ENCODE peak calls at places on chromosome 11, in seven cellular contexts. One of them, this sample, is unnamed.

GRCh38 chr11:66237867-66238266 is 30.6 kb upstream of the RAB1B start:
- DNase-seq in GM12865: no peak
- DNase-seq in progenitor cell of endocrine pancreas: no peak
- DNase-seq in foreskin fibroblast: no peak
- DNase-seq in WERI-Rb-1: no peak
- DNase-seq in mucosa of gallbladder: no peak
- DNase-seq in fibroblast of lung: no peak
- DNase-seq in this sample: no peak

GRCh38 chr11:61890536-61891330 is 612 bp downstream of the FADS3 start:
- DNase-seq in GM12865: peak
- DNase-seq in progenitor cell of endocrine pancreas: peak
- DNase-seq in foreskin fibroblast: peak
- DNase-seq in WERI-Rb-1: peak
- DNase-seq in mucosa of gallbladder: peak
- DNase-seq in fibroblast of lung: peak
- DNase-seq in this sample: peak

GRCh38 chr11:18010271-18010670 is 2.6 kb downstream of the SERGEF start:
- DNase-seq in GM12865: peak
- DNase-seq in progenitor cell of endocrine pancreas: no peak
- DNase-seq in foreskin fibroblast: no peak
- DNase-seq in WERI-Rb-1: no peak
- DNase-seq in mucosa of gallbladder: no peak
- DNase-seq in fibroblast of lung: no peak
- DNase-seq in this sample: no peak

GRCh38 chr11:43072911-43073310 is 238.9 kb upstream of the API5 start:
- DNase-seq in GM12865: no peak
- DNase-seq in progenitor cell of endocrine pancreas: no peak
- DNase-seq in foreskin fibroblast: no peak
- DNase-seq in WERI-Rb-1: no peak
- DNase-seq in mucosa of gallbladder: no peak
- DNase-seq in fibroblast of lung: no peak
- DNase-seq in this sample: no peak

GRCh38 chr11:94574193-94574961 is 7.2 kb downstream of the PIWIL4 start:
- DNase-seq in GM12865: no peak
- DNase-seq in progenitor cell of endocrine pancreas: no peak
- DNase-seq in foreskin fibroblast: peak
- DNase-seq in WERI-Rb-1: no peak
- DNase-seq in mucosa of gallbladder: no peak
- DNase-seq in fibroblast of lung: peak
- DNase-seq in this sample: no peak

GRCh38 chr11:123157995-123158394 is 37.1 kb downstream of the CLMP start:
- DNase-seq in GM12865: no peak
- DNase-seq in progenitor cell of endocrine pancreas: no peak
- DNase-seq in foreskin fibroblast: no peak
- DNase-seq in WERI-Rb-1: no peak
- DNase-seq in mucosa of gallbladder: no peak
- DNase-seq in fibroblast of lung: no peak
- DNase-seq in this sample: no peak

GRCh38 chr11:37364246-37364839 is 766.3 kb upstream of the RAG2 start:
- DNase-seq in GM12865: no peak
- DNase-seq in progenitor cell of endocrine pancreas: no peak
- DNase-seq in foreskin fibroblast: no peak
- DNase-seq in WERI-Rb-1: no peak
- DNase-seq in mucosa of gallbladder: no peak
- DNase-seq in fibroblast of lung: no peak
- DNase-seq in this sample: no peak

GRCh38 chr11:60700689-60701508 is 1.5 kb downstream of the MS4A8 start:
- DNase-seq in GM12865: peak
- DNase-seq in progenitor cell of endocrine pancreas: peak
- DNase-seq in foreskin fibroblast: no peak
- DNase-seq in WERI-Rb-1: peak
- DNase-seq in mucosa of gallbladder: peak
- DNase-seq in fibroblast of lung: no peak
- DNase-seq in this sample: peak

GRCh38 chr11:131999084-131999483 is 628.7 kb downstream of the NTM start:
- DNase-seq in GM12865: no peak
- DNase-seq in progenitor cell of endocrine pancreas: no peak
- DNase-seq in foreskin fibroblast: no peak
- DNase-seq in WERI-Rb-1: no peak
- DNase-seq in mucosa of gallbladder: no peak
- DNase-seq in fibroblast of lung: peak
- DNase-seq in this sample: no peak